ENCODE peak calls at places on chromosome 7, in ten cellular contexts. L is retina; F is CD14-positive monocyte; S is HFFc6; C is GM12865; B is stimulated activated CD8-positive, alpha-beta memory T cell treated with anti-CD3 and anti-CD28 coated beads, Interleukin-7, amount 100 ng/mL, for 24 hours; Z is hypothalamus; O is aorta; Q is SJSA1; P is effector CD4-positive, alpha-beta T cell. R is an unnamed sample.

GRCh38 chr7:94633025-94633341 is 22.9 kb downstream of the SGCE start:
- DNase-seq in L (no peak), F (no peak), S (no peak), C (no peak), B (no peak), Z (no peak), O (no peak), Q (no peak), P (no peak), R (no peak)

GRCh38 chr7:102304668-102305067 is 18.0 kb downstream of the SH2B2 start:
- DNase-seq in L (no peak), F (no peak), S (no peak), C (peak; percentile 3), B (no peak), Z (no peak), O (no peak), Q (peak; percentile 96), P (no peak), R (no peak)

GRCh38 chr7:100166317-100166940 is 2.0 kb downstream of the GAL3ST4 start:
- DNase-seq in L (no peak), F (no peak), S (no peak), C (no peak), B (no peak), Z (no peak), O (peak; percentile 42), Q (no peak), P (no peak), R (no peak)

GRCh38 chr7:91852263-91852741 is 28.2 kb downstream of the MTERF1 start:
- DNase-seq in L (no peak), F (no peak), S (peak; percentile 13), C (peak; percentile 38), B (no peak), Z (no peak), O (no peak), Q (no peak), P (no peak), R (no peak)

GRCh38 chr7:44112231-44112996 is 8.3 kb downstream of the AEBP1 start:
- DNase-seq in L (no peak), F (no peak), S (no peak), C (no peak), B (no peak), Z (no peak), O (peak; percentile 54), Q (no peak), P (no peak), R (no peak)

GRCh38 chr7:15280078-15280734 is 281.6 kb downstream of the AGMO start:
- DNase-seq in L (no peak), F (no peak), S (no peak), C (no peak), B (no peak), Z (no peak), O (no peak), Q (no peak), P (no peak), R (no peak)

GRCh38 chr7:106521115-106521514 is 139.8 kb downstream of the CCDC71L start:
- DNase-seq in L (no peak), F (no peak), S (no peak), C (peak; percentile 45), B (no peak), Z (no peak), O (no peak), Q (no peak), P (no peak), R (no peak)

GRCh38 chr7:26417911-26418413 is 126.3 kb downstream of the SNX10 start:
- DNase-seq in L (no peak), F (no peak), S (no peak), C (no peak), B (no peak), Z (no peak), O (no peak), Q (no peak), P (no peak), R (no peak)

GRCh38 chr7:144827581-144828139 is 8.2 kb downstream of the TPK1 start:
- DNase-seq in L (no peak), F (no peak), S (no peak), C (no peak), B (no peak), Z (no peak), O (no peak), Q (no peak), P (no peak), R (peak; percentile 60)

GRCh38 chr7:110534241-110534931 is 556.5 kb upstream of the LRRN3 start:
- DNase-seq in L (no peak), F (no peak), S (peak; percentile 73), C (peak; percentile 39), B (no peak), Z (no peak), O (no peak), Q (peak; percentile 47), P (no peak), R (peak; percentile 28)

GRCh38 chr7:151705744-151706567 is 171.0 kb downstream of the PRKAG2 start:
- DNase-seq in L (no peak), F (no peak), S (peak; percentile 36), C (peak; percentile 33), B (no peak), Z (no peak), O (no peak), Q (peak; percentile 66), P (no peak), R (no peak)

R was measured in smooth muscle cell of the brain vasculature.